ENCODE peak calls at places on chromosomes 4 and X, in five cellular contexts. One of them, this sample, is unnamed.

GRCh38 chr4:4302416-4302815 is 12.4 kb downstream of the ZBTB49 start:
- DNase-seq in stomach: no peak
- DNase-seq in A673: no peak
- DNase-seq in SJSA1: no peak
- DNase-seq in tibial nerve: no peak
- DNase-seq in this sample: no peak

GRCh38 chrX:147914609-147915008 is 2.9 kb downstream of the FMR1 start:
- DNase-seq in tibial nerve: no peak
- DNase-seq in SJSA1: no peak
- DNase-seq in A673: no peak
- DNase-seq in stomach: no peak
- DNase-seq in this sample: no peak

GRCh38 chr4:186781032-186781917 is 57.6 kb upstream of the FAT1 start:
- DNase-seq in tibial nerve: no peak
- DNase-seq in A673: peak
- DNase-seq in stomach: no peak
- DNase-seq in SJSA1: peak
- DNase-seq in this sample: peak

GRCh38 chr4:58825278-58825677 is 1715.1 kb upstream of the IGFBP7 start:
- DNase-seq in stomach: no peak
- DNase-seq in SJSA1: no peak
- DNase-seq in A673: no peak
- DNase-seq in tibial nerve: no peak
- DNase-seq in this sample: no peak

GRCh38 chrX:40008841-40009461 is 88.8 kb downstream of the BCOR start:
- DNase-seq in stomach: no peak
- DNase-seq in SJSA1: no peak
- DNase-seq in tibial nerve: no peak
- DNase-seq in A673: peak
- DNase-seq in this sample: no peak

GRCh38 chrX:109393859-109394258 is 88.0 kb downstream of the GUCY2F start:
- DNase-seq in A673: peak
- DNase-seq in tibial nerve: no peak
- DNase-seq in stomach: no peak
- DNase-seq in SJSA1: no peak
- DNase-seq in this sample: no peak

GRCh38 chr4:118289794-118290193 is 63.0 kb downstream of the PRSS12 start:
- DNase-seq in A673: no peak
- DNase-seq in tibial nerve: no peak
- DNase-seq in SJSA1: no peak
- DNase-seq in stomach: no peak
- DNase-seq in this sample: no peak

GRCh38 chr4:158065603-158066002 is 107.2 kb downstream of the GASK1B start:
- DNase-seq in stomach: no peak
- DNase-seq in SJSA1: no peak
- DNase-seq in tibial nerve: no peak
- DNase-seq in A673: no peak
- DNase-seq in this sample: no peak

GRCh38 chrX:132204629-132205028 is 14.6 kb downstream of the RAP2C start:
- DNase-seq in stomach: no peak
- DNase-seq in tibial nerve: no peak
- DNase-seq in SJSA1: no peak
- DNase-seq in A673: no peak
- DNase-seq in this sample: no peak

GRCh38 chrX:132193872-132194574 is 25.2 kb downstream of the RAP2C start:
- DNase-seq in A673: no peak
- DNase-seq in SJSA1: no peak
- DNase-seq in tibial nerve: no peak
- DNase-seq in stomach: no peak
- DNase-seq in this sample: no peak

GRCh38 chrX:132199941-132200340 is 19.3 kb downstream of the RAP2C start:
- DNase-seq in A673: no peak
- DNase-seq in stomach: no peak
- DNase-seq in tibial nerve: no peak
- DNase-seq in SJSA1: no peak
- DNase-seq in this sample: no peak
- H3K27ac ChIP-seq in A673: no peak
- H3K27ac ChIP-seq in stomach: no peak
- H3K27ac ChIP-seq in tibial nerve: no peak
- H3K27ac ChIP-seq in SJSA1: no peak
- H3K27ac ChIP-seq in this sample: no peak

DNA sequence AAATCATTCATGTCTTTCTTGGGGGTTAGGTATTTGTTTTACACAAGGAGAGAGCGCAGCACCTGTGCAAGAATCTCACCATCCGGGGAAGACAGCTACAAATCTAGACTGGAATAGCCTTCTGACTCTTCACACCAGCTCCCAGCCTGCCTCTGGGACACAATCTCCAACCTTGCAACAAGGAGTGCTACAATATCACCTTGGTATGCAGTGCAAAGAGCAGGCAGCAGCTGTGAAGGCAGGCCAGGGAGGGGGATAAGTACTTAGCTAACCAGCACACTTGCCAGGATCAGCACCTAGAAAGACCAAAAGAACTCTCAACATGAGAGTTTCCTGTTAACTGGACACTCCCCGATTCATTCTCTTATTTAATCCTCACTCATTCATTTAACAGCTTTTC is 235.3 kb downstream of the AR start:
- DNase-seq in SJSA1: no peak
- DNase-seq in tibial nerve: no peak
- DNase-seq in A673: no peak
- DNase-seq in stomach: no peak
- DNase-seq in this sample: no peak
- H3K27ac ChIP-seq in SJSA1: no peak
- H3K27ac ChIP-seq in tibial nerve: no peak
- H3K27ac ChIP-seq in A673: no peak
- H3K27ac ChIP-seq in stomach: no peak
- H3K27ac ChIP-seq in this sample: no peak

GRCh38 chr4:15921592-15921932 is 17.0 kb downstream of the FGFBP1 start:
- DNase-seq in SJSA1: no peak
- DNase-seq in A673: no peak
- DNase-seq in tibial nerve: no peak
- DNase-seq in stomach: no peak
- DNase-seq in this sample: no peak
- H3K27ac ChIP-seq in SJSA1: peak
- H3K27ac ChIP-seq in A673: no peak
- H3K27ac ChIP-seq in tibial nerve: no peak
- H3K27ac ChIP-seq in stomach: no peak
- H3K27ac ChIP-seq in this sample: peak

DNA sequence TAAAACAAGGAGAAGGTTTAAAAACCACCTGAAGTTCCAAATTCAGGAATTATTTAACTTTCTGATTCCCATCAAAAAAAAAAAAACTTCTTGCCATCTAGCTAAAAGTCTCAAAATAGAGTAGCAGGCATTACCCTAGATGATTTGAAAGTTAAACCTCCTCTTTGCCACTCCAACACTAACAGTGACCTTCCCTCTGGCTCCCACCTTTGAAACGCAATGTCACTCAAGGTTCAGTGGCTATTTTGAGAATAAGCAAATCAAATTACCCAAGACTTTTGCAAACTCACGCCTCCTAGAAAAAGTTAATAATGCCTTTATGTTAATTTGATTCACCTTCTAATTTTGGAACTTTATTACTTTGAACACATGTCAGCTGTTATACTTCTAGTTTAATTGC is 103.2 kb downstream of the ARHGAP6 start:
- DNase-seq in tibial nerve: no peak
- DNase-seq in A673: no peak
- DNase-seq in SJSA1: no peak
- DNase-seq in stomach: no peak
- DNase-seq in this sample: no peak
- H3K27ac ChIP-seq in tibial nerve: no peak
- H3K27ac ChIP-seq in A673: no peak
- H3K27ac ChIP-seq in SJSA1: no peak
- H3K27ac ChIP-seq in stomach: no peak
- H3K27ac ChIP-seq in this sample: no peak

GRCh38 chr4:24063771-24064170 is 173.9 kb upstream of the PPARGC1A start:
- DNase-seq in A673: peak
- DNase-seq in stomach: no peak
- DNase-seq in tibial nerve: no peak
- DNase-seq in SJSA1: no peak
- DNase-seq in this sample: no peak

GRCh38 chr4:24070117-24070516 is 180.3 kb upstream of the PPARGC1A start:
- DNase-seq in A673: peak
- DNase-seq in SJSA1: peak
- DNase-seq in stomach: no peak
- DNase-seq in tibial nerve: no peak
- DNase-seq in this sample: peak

GRCh38 chr4:24065974-24066373 is 176.1 kb upstream of the PPARGC1A start:
- DNase-seq in A673: no peak
- DNase-seq in SJSA1: no peak
- DNase-seq in stomach: no peak
- DNase-seq in tibial nerve: no peak
- DNase-seq in this sample: no peak

GRCh38 chr4:24067781-24068193 is 177.9 kb upstream of the PPARGC1A start:
- DNase-seq in A673: no peak
- DNase-seq in SJSA1: peak
- DNase-seq in stomach: no peak
- DNase-seq in tibial nerve: peak
- DNase-seq in this sample: peak

DNA sequence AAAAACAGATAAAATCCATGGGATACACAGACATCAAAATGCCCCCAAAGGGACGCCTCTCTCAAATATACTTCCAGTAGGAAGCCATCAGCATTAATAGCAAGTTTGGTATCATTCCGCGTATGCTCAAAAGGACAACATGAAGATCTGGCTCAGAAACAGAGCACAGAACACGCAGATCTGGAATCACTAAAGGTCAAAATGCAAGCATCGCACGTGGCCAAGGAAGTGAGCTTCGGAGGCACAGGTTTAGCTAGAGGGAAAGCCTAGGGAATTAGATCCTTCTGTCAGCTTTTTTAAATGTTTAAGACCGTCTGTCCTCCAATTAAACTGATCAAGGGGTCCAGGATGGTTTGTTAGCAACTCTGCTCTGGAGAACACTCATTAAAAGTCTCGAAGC is 177.5 kb upstream of the PPARGC1A start:
- DNase-seq in stomach: no peak
- DNase-seq in SJSA1: no peak
- DNase-seq in tibial nerve: no peak
- DNase-seq in A673: no peak
- DNase-seq in this sample: no peak
- H3K27ac ChIP-seq in stomach: no peak
- H3K27ac ChIP-seq in SJSA1: peak
- H3K27ac ChIP-seq in tibial nerve: no peak
- H3K27ac ChIP-seq in A673: no peak
- H3K27ac ChIP-seq in this sample: peak

DNA sequence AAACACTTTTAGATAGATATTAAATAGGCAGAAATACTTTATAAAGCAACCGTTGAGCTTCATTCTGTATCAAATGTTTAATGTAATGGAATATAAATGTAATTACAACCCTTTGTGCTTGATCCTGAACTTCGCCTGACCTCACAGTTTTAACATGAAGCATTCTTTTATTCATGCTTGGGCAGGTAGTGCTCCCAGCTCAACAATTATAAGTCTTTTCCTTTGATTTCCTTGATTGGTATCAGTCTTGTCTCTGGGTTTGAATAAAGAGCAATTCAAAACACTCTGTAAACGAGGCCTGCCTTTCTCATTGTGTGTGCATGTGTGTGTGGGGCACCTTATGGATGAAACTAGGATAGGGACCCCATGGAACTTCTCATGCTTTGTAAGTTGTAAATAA is 6.8 kb downstream of the METAP1 start:
- DNase-seq in A673: no peak
- DNase-seq in tibial nerve: no peak
- DNase-seq in stomach: no peak
- DNase-seq in SJSA1: no peak
- DNase-seq in this sample: no peak
- H3K27ac ChIP-seq in A673: no peak
- H3K27ac ChIP-seq in tibial nerve: no peak
- H3K27ac ChIP-seq in stomach: no peak
- H3K27ac ChIP-seq in SJSA1: no peak
- H3K27ac ChIP-seq in this sample: peak

GRCh38 chr4:74037076-74037475 is 1.4 kb downstream of the CXCL3 start:
- DNase-seq in SJSA1: no peak
- DNase-seq in tibial nerve: no peak
- DNase-seq in A673: no peak
- DNase-seq in stomach: no peak
- DNase-seq in this sample: no peak
- H3K27ac ChIP-seq in SJSA1: no peak
- H3K27ac ChIP-seq in tibial nerve: no peak
- H3K27ac ChIP-seq in A673: no peak
- H3K27ac ChIP-seq in stomach: no peak
- H3K27ac ChIP-seq in this sample: peak

GRCh38 chr4:79780129-79780528 is 292.9 kb downstream of the ANTXR2 start:
- DNase-seq in SJSA1: no peak
- DNase-seq in tibial nerve: no peak
- DNase-seq in stomach: no peak
- DNase-seq in A673: no peak
- DNase-seq in this sample: no peak
- H3K27ac ChIP-seq in SJSA1: no peak
- H3K27ac ChIP-seq in tibial nerve: no peak
- H3K27ac ChIP-seq in stomach: no peak
- H3K27ac ChIP-seq in A673: no peak
- H3K27ac ChIP-seq in this sample: no peak